ENCODE peak calls at places on chromosomes 3 and 15, in nine cellular contexts. U, P, X, F, R, Z, K, D and Y are unnamed samples.

GRCh38 chr3:16513141-16514020 is at the start of gene RFTN1:
- DNase-seq in U (peak; percentile 69), P (no peak), X (peak; percentile 49), F (peak; percentile 64), R (peak; percentile 49), Z (no peak), K (no peak), D (peak; percentile 60), Y (peak; percentile 54)

GRCh38 chr15:72758195-72758594 is 25.4 kb downstream of the ADPGK start:
- DNase-seq in U (no peak), P (no peak), X (no peak), F (no peak), R (no peak), Z (no peak), K (peak; percentile 89), D (peak; percentile 89), Y (no peak)

GRCh38 chr15:66680502-66680901 is 21.5 kb upstream of the SMAD6 start:
- DNase-seq in U (no peak), P (no peak), X (no peak), F (no peak), R (no peak), Z (no peak), K (no peak), D (no peak), Y (no peak)

GRCh38 chr3:44509393-44509921 is 32.0 kb upstream of the ZNF445 start:
- DNase-seq in U (no peak), P (no peak), X (no peak), F (no peak), R (no peak), Z (no peak), K (no peak), D (no peak), Y (peak; percentile 18)

GRCh38 chr15:39397883-39398282 is 183.0 kb upstream of the THBS1 start:
- DNase-seq in U (no peak), P (no peak), X (no peak), F (no peak), R (no peak), Z (no peak), K (no peak), D (no peak), Y (no peak)

GRCh38 chr15:99104788-99105515 is at the start of gene SYNM:
- DNase-seq in U (peak; percentile 90), P (peak; percentile 78), X (peak; percentile 39), F (peak; percentile 72), R (peak; percentile 78), Z (no peak), K (no peak), D (peak; percentile 37), Y (peak; percentile 94)

GRCh38 chr15:29815000-29815704 is 7.1 kb downstream of the TJP1 start:
- DNase-seq in U (no peak), P (no peak), X (no peak), F (no peak), R (no peak), Z (no peak), K (no peak), D (peak; percentile 64), Y (no peak)

GRCh38 chr15:67411491-67411890 is 109.4 kb upstream of the C15orf61 start:
- DNase-seq in U (no peak), P (no peak), X (no peak), F (no peak), R (no peak), Z (no peak), K (no peak), D (peak; percentile 43), Y (no peak)

GRCh38 chr3:128456776-128457715 is 9.6 kb downstream of the DNAJB8 start:
- DNase-seq in U (peak; percentile 62), P (no peak), X (no peak), F (no peak), R (no peak), Z (no peak), K (no peak), D (no peak), Y (no peak)

GRCh38 chr3:27165348-27165747 is 203.8 kb downstream of the NEK10 start:
- DNase-seq in U (no peak), P (no peak), X (no peak), F (no peak), R (no peak), Z (no peak), K (peak; percentile 83), D (peak; percentile 85), Y (no peak)

GRCh38 chr3:15616053-15616452 is 14.5 kb downstream of the BTD start:
- DNase-seq in U (no peak), P (no peak), X (no peak), F (no peak), R (no peak), Z (no peak), K (no peak), D (no peak), Y (no peak)

GRCh38 chr3:136659253-136659652 is 92.9 kb downstream of the STAG1 start:
- DNase-seq in U (peak; percentile 47), P (peak; percentile 13), X (no peak), F (no peak), R (no peak), Z (no peak), K (peak; percentile 54), D (peak; percentile 57), Y (peak; percentile 38)